ENCODE peak calls at places on chromosomes 16 and 17, in ten cellular contexts. F is heart right ventricle; V is substantia nigra; E is AG04450; G is stomach; L is caudate nucleus; Z is ovary; H is CD8-positive, alpha-beta memory T cell; I is A549; A is astrocyte. K is an unnamed sample.

GRCh38 chr16:78608305-78608776 is 508.9 kb downstream of the WWOX start:
- DNase-seq in F (no peak), V (no peak), E (no peak), G (no peak), L (no peak), Z (peak), H (no peak), I (no peak), A (no peak), K (no peak)

GRCh38 chr16:64742560-64742959 is 379.3 kb downstream of the CDH11 start:
- DNase-seq in F (no peak), V (no peak), E (no peak), G (no peak), L (no peak), Z (no peak), H (no peak), I (no peak), A (no peak), K (no peak)

GRCh38 chr16:85075236-85075924 is 36.9 kb downstream of the CIBAR2 start:
- DNase-seq in F (no peak), V (no peak), E (no peak), G (no peak), L (no peak), Z (no peak), H (no peak), I (no peak), A (no peak), K (no peak)

GRCh38 chr16:10827691-10828341 is 9.2 kb upstream of the TVP23A start:
- DNase-seq in F (peak), V (no peak), E (peak), G (peak), L (no peak), Z (peak), H (no peak), I (no peak), A (peak), K (peak)

GRCh38 chr16:64397945-64398508 is 723.8 kb downstream of the CDH11 start:
- DNase-seq in F (no peak), V (no peak), E (no peak), G (no peak), L (no peak), Z (no peak), H (no peak), I (no peak), A (peak), K (no peak)

GRCh38 chr17:45171338-45172231 is 9.9 kb downstream of the HEXIM2 start:
- DNase-seq in F (no peak), V (no peak), E (no peak), G (peak), L (no peak), Z (no peak), H (no peak), I (peak), A (no peak), K (peak)

GRCh38 chr17:58808609-58809563 is 53.2 kb downstream of the PPM1E start:
- DNase-seq in F (no peak), V (no peak), E (no peak), G (no peak), L (no peak), Z (no peak), H (no peak), I (no peak), A (no peak), K (no peak)

GRCh38 chr17:4956493-4957061 is 5.7 kb downstream of the ENO3 start:
- DNase-seq in F (no peak), V (no peak), E (no peak), G (peak), L (no peak), Z (no peak), H (no peak), I (no peak), A (no peak), K (no peak)

GRCh38 chr17:250487-251300 is 69.2 kb upstream of the DOC2B start:
- DNase-seq in F (no peak), V (no peak), E (no peak), G (no peak), L (no peak), Z (peak), H (no peak), I (no peak), A (no peak), K (no peak)

GRCh38 chr17:19718613-19719364 is 2.4 kb upstream of the SLC47A2 start:
- DNase-seq in F (no peak), V (no peak), E (no peak), G (no peak), L (no peak), Z (no peak), H (no peak), I (no peak), A (no peak), K (no peak)

GRCh38 chr16:89308391-89309333 is 91.2 kb downstream of the ZNF778 start:
- DNase-seq in F (no peak), V (no peak), E (no peak), G (no peak), L (no peak), Z (no peak), H (peak), I (no peak), A (no peak), K (no peak)

GRCh38 chr16:85172465-85173071 is 60.3 kb upstream of the CIBAR2 start:
- DNase-seq in F (peak), V (no peak), E (no peak), G (no peak), L (no peak), Z (no peak), H (no peak), I (peak), A (no peak), K (peak)

GRCh38 chr17:31318298-31319190 is 2.9 kb downstream of the EVI2A start:
- DNase-seq in F (peak), V (peak), E (peak), G (peak), L (peak), Z (peak), H (peak), I (no peak), A (peak), K (no peak)

GRCh38 chr17:58415371-58416055 is 1.8 kb downstream of the RNF43 start:
- DNase-seq in F (peak), V (no peak), E (no peak), G (peak), L (no peak), Z (no peak), H (no peak), I (peak), A (no peak), K (peak)

GRCh38 chr17:42133461-42134041 is 10.9 kb downstream of the HSPB9 start:
- DNase-seq in F (no peak), V (no peak), E (no peak), G (no peak), L (no peak), Z (no peak), H (no peak), I (no peak), A (no peak), K (peak)

GRCh38 chr17:38898812-38899348 is 26.5 kb upstream of the LASP1NB start:
- DNase-seq in F (peak), V (no peak), E (no peak), G (peak), L (no peak), Z (no peak), H (peak), I (no peak), A (no peak), K (no peak)

GRCh38 chr16:21268236-21268635 is 9.9 kb downstream of the CRYM start:
- DNase-seq in F (no peak), V (no peak), E (no peak), G (no peak), L (no peak), Z (no peak), H (no peak), I (no peak), A (no peak), K (no peak)

GRCh38 chr17:78774956-78775571 is 7.0 kb downstream of the CYTH1 start:
- DNase-seq in F (no peak), V (no peak), E (no peak), G (no peak), L (no peak), Z (no peak), H (peak), I (no peak), A (no peak), K (no peak)

GRCh38 chr17:58020401-58020800 is 13.4 kb upstream of the SRSF1 start:
- DNase-seq in F (no peak), V (no peak), E (no peak), G (no peak), L (no peak), Z (no peak), H (no peak), I (no peak), A (no peak), K (no peak)

GRCh38 chr17:73281926-73282325 is 20.2 kb upstream of the CPSF4L start:
- DNase-seq in F (no peak), V (no peak), E (no peak), G (no peak), L (no peak), Z (peak), H (no peak), I (no peak), A (no peak), K (no peak)

GRCh38 chr17:73278049-73278464 is 16.4 kb upstream of the CPSF4L start:
- DNase-seq in F (no peak), V (no peak), E (no peak), G (peak), L (no peak), Z (peak), H (no peak), I (no peak), A (no peak), K (no peak)

GRCh38 chr17:73278465-73279453 is 17.1 kb upstream of the CPSF4L start:
- DNase-seq in F (no peak), V (no peak), E (no peak), G (peak), L (no peak), Z (peak), H (no peak), I (no peak), A (no peak), K (peak)

GRCh38 chr17:73279704-73280103 is 18.0 kb upstream of the CPSF4L start:
- DNase-seq in F (no peak), V (no peak), E (no peak), G (no peak), L (no peak), Z (peak), H (no peak), I (no peak), A (no peak), K (no peak)

GRCh38 chr17:73280191-73280590 is 18.5 kb upstream of the CPSF4L start:
- DNase-seq in F (no peak), V (no peak), E (no peak), G (no peak), L (no peak), Z (peak), H (no peak), I (no peak), A (no peak), K (no peak)
- H3K27ac ChIP-seq in F (no peak), V (no peak), E (no peak), G (peak), L (peak), Z (no peak), H (no peak), I (no peak), A (no peak), K (no peak)

GRCh38 chr16:27222499-27223225 is 19.3 kb downstream of the KDM8 start:
- DNase-seq in F (peak), V (no peak), E (no peak), G (peak), L (no peak), Z (no peak), H (no peak), I (no peak), A (peak), K (peak)

GRCh38 chr16:27221576-27222498 is 18.5 kb downstream of the KDM8 start:
- DNase-seq in F (peak), V (no peak), E (no peak), G (no peak), L (no peak), Z (no peak), H (no peak), I (no peak), A (peak), K (no peak)

GRCh38 chr16:27220120-27220519 is 16.8 kb downstream of the KDM8 start:
- DNase-seq in F (no peak), V (no peak), E (no peak), G (no peak), L (no peak), Z (no peak), H (no peak), I (no peak), A (no peak), K (no peak)

GRCh38 chr16:27220527-27220926 is 17.2 kb downstream of the KDM8 start:
- DNase-seq in F (no peak), V (no peak), E (no peak), G (no peak), L (no peak), Z (no peak), H (no peak), I (no peak), A (no peak), K (no peak)

DNA sequence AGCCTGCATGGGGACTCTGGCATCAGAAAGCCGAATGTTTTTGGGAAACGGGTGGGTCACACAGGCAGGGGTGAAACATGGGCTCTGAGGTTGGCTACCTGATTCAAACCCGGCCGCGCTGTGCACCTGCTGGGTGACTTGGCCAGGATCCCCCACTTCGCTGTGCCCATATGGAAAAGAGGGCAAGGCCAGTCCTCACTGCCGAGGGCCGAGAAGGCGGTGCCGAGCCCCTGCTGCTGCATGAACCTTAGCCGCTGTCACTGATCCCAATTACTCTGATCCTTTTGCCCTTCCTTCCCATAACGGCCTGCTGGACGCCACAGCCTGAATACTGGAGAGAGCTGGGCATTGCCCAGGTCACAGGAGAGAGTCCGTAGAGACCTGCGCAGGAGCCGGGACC is 17.7 kb downstream of the KDM8 start:
- DNase-seq in F (no peak), V (no peak), E (no peak), G (no peak), L (no peak), Z (no peak), H (no peak), I (no peak), A (no peak), K (no peak)
- H3K27ac ChIP-seq in F (no peak), V (no peak), E (no peak), G (peak), L (no peak), Z (no peak), H (no peak), I (no peak), A (no peak), K (no peak)

GRCh38 chr16:87461466-87461975 is 31.3 kb downstream of the ZCCHC14 start:
- DNase-seq in F (peak), V (no peak), E (no peak), G (peak), L (no peak), Z (peak), H (no peak), I (peak), A (peak), K (peak)

GRCh38 chr16:87466975-87467501 is 25.8 kb downstream of the ZCCHC14 start:
- DNase-seq in F (no peak), V (no peak), E (no peak), G (no peak), L (no peak), Z (no peak), H (no peak), I (no peak), A (no peak), K (no peak)

GRCh38 chr16:87465306-87465705 is 27.5 kb downstream of the ZCCHC14 start:
- DNase-seq in F (peak), V (no peak), E (peak), G (peak), L (no peak), Z (peak), H (no peak), I (no peak), A (peak), K (peak)

GRCh38 chr16:87463722-87464690 is 28.8 kb downstream of the ZCCHC14 start:
- DNase-seq in F (no peak), V (no peak), E (peak), G (no peak), L (no peak), Z (no peak), H (no peak), I (no peak), A (peak), K (peak)

DNA sequence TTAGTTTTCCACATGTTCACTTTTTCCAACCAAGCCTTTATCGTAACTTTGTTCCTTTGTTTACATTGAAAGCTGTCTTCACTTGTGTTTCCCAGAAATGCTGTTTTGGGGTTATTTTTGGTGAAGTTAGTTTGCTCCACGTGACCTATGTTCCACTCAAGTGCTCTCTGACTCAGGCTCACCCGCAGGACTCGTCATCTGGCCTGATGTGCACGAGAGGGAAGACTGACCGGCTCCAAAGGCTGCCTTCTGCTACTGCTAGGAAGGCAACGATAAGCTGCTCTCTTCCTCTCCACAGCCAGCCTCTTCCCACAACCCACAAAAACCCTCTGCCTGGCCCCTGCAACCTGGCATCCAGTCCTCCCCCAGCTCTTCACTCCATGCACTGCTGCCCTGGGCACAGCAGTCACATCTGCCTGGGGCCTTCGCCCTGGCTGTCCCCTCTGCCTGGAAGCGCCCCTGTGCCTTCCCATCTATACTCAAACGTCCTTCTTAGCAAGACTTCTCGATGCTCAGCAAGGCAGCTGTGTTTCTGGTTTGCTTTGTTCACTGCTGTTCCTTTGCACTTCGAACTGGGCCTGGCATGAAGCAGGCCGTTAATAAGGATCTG is 28.0 kb downstream of the ZCCHC14 start:
- DNase-seq in F (peak), V (no peak), E (peak), G (peak), L (no peak), Z (peak), H (no peak), I (no peak), A (peak), K (peak)
- H3K27ac ChIP-seq in F (peak), V (peak), E (peak), G (peak), L (peak), Z (peak), H (peak), I (peak), A (peak), K (peak)

DNA sequence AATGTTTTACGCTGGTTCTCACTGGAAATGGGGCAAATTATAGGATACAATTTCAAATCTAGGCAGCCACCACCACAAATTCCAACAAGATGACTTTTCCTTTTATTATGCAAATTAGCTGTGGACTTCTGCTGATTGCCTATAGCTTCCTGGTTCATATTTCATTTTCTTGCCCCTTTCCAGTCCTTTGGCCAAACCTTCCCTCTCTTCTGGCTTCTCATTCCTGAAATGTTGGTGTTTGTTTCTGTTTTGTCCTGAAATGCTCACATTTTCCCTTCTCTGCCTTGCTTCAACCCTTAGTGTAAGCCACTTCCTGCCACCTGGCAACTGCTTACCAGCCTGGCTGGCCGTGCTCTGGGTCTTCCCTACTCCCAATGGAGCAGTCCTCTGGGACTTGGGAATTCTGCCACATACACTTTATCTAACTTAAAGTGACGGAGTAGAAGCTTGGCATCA is 14.0 kb downstream of the PRSS54 start:
- DNase-seq in F (no peak), V (no peak), E (no peak), G (peak), L (no peak), Z (no peak), H (no peak), I (no peak), A (peak), K (peak)
- H3K27ac ChIP-seq in F (no peak), V (no peak), E (no peak), G (no peak), L (no peak), Z (no peak), H (no peak), I (no peak), A (peak), K (peak)

GRCh38 chr17:71655542-71655941 is 465.3 kb upstream of the SOX9 start:
- DNase-seq in F (no peak), V (no peak), E (no peak), G (no peak), L (no peak), Z (no peak), H (no peak), I (no peak), A (no peak), K (no peak)

DNA sequence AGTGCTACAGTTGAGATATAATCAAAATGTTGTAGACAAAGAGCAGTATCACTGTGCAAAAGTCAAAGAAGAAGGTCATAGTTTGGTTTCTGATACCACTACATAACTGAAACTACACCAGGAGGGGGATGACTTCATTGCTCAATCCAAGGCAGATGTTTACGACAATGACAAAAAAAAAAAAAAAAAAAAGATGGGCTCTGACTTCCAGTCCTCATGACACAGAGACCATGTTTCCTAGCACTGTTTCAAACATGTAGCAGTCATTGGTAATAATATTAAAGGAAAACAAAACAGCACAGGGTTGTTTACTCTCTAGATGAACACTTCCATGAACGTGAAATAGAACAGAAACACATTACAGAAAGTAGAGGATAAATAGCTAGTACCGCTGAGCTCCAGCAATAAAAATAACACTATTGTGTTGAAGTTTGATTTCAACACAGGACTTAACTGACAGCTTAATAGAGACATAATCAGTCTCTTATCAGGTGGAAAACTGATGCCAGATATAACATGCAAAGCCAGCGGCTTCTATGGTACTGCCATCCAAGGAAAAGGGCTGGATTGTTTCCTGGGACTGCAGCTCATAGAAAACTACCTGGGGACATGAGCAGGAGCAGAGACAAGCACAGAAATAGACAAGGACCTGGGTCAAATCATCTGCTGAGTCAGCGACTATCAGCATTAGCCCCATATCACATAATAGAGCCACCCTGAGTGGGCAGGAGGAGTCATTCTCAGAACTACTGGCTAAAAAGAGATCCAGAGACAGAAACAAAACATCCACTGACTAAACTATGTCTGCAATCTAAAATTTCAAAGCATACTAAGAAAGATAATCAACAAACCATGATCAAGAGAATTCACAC is 463.6 kb upstream of the SOX9 start:
- DNase-seq in F (no peak), V (no peak), E (no peak), G (no peak), L (no peak), Z (no peak), H (no peak), I (no peak), A (no peak), K (no peak)
- H3K27ac ChIP-seq in F (no peak), V (no peak), E (no peak), G (no peak), L (no peak), Z (no peak), H (no peak), I (no peak), A (no peak), K (no peak)

DNA sequence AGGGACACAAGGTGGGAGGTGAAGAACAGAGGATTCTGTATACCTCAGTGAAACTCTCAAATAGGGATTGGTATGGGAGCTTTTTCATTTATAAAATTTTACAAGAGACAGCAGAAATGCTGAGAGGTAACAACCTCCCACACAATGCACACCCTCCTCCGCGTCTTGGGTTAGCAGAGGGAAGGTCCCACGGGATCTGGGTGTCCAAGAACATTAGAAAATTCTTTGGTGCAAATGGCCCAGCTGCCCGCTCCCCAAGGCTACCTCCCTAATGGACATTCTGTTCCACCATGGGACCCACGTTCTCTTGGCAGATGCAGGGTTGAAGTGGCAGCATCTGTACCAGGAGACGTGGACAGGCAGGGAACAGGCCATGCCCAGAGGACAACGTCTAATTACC is 22.5 kb downstream of the GPR139 start:
- DNase-seq in F (no peak), V (no peak), E (no peak), G (no peak), L (no peak), Z (no peak), H (no peak), I (no peak), A (no peak), K (no peak)
- H3K27ac ChIP-seq in F (no peak), V (no peak), E (no peak), G (no peak), L (peak), Z (no peak), H (no peak), I (no peak), A (no peak), K (no peak)